ENCODE peak calls at places on chromosomes 6 and 20, in nine cellular contexts. F is Calu3; U is stimulated activated CD4-positive, alpha-beta T cell treated with anti-CD3 and anti-CD28 coated beads, TNF-alpha, amount 100 ng/mL, for 1 hour; P is NCI-H1105; S is MV-4-11; T is CD8-positive, alpha-beta memory T cell; I is HTR-8/SVneo; R is right lobe of liver; O is fibroblast of lung. E is an unnamed sample.

GRCh38 chr6:136426627-136427377 is 123.4 kb downstream of the MAP7 start:
- DNase-seq in F (no peak), U (no peak), P (no peak), S (peak), T (no peak), I (no peak), R (no peak), O (no peak), E (no peak)

GRCh38 chr20:3235661-3236324 is 3.2 kb downstream of the SLC4A11 start:
- DNase-seq in F (peak), U (no peak), P (no peak), S (no peak), T (no peak), I (no peak), R (no peak), O (peak), E (no peak)

GRCh38 chr6:54980511-54981275 is 134.1 kb downstream of the FAM83B start:
- DNase-seq in F (no peak), U (no peak), P (no peak), S (no peak), T (no peak), I (no peak), R (no peak), O (peak), E (peak)

GRCh38 chr6:118551063-118551672 is 3.1 kb downstream of the PLN start:
- DNase-seq in F (peak), U (no peak), P (peak), S (no peak), T (no peak), I (peak), R (no peak), O (peak), E (peak)

GRCh38 chr6:3957321-3957720 is 108.1 kb downstream of the FAM50B start:
- DNase-seq in F (no peak), U (no peak), P (no peak), S (no peak), T (no peak), I (no peak), R (no peak), O (no peak), E (no peak)

GRCh38 chr6:153484056-153484455 is 353.0 kb upstream of the RGS17 start:
- DNase-seq in F (no peak), U (no peak), P (no peak), S (peak), T (no peak), I (no peak), R (no peak), O (no peak), E (no peak)

GRCh38 chr6:121436966-121437756 is 1.7 kb downstream of the GJA1 start:
- DNase-seq in F (peak), U (no peak), P (peak), S (no peak), T (no peak), I (peak), R (no peak), O (peak), E (peak)

GRCh38 chr6:127420558-127420957 is 38.6 kb downstream of the KIAA0408 start:
- DNase-seq in F (peak), U (peak), P (peak), S (peak), T (peak), I (peak), R (no peak), O (peak), E (peak)

GRCh38 chr20:44031001-44031574 is 116.4 kb downstream of the TOX2 start:
- DNase-seq in F (no peak), U (no peak), P (no peak), S (no peak), T (no peak), I (no peak), R (no peak), O (no peak), E (no peak)

GRCh38 chr6:117506180-117506835 is 23.8 kb downstream of the DCBLD1 start:
- DNase-seq in F (no peak), U (no peak), P (no peak), S (no peak), T (no peak), I (no peak), R (no peak), O (peak), E (peak)

GRCh38 chr20:52972965-52973819 is 1.0 kb downstream of the TSHZ2 start:
- DNase-seq in F (peak), U (no peak), P (no peak), S (no peak), T (no peak), I (no peak), R (peak), O (no peak), E (no peak)

GRCh38 chr20:64024141-64024990 is 11.6 kb upstream of the C20orf204 start:
- DNase-seq in F (no peak), U (no peak), P (no peak), S (no peak), T (no peak), I (no peak), R (peak), O (no peak), E (no peak)

GRCh38 chr6:164178933-164179332 is 764.4 kb downstream of the QKI start:
- DNase-seq in F (no peak), U (no peak), P (no peak), S (no peak), T (no peak), I (no peak), R (no peak), O (no peak), E (no peak)

GRCh38 chr20:3398681-3399252 is 8.7 kb downstream of the DNAAF9 start:
- DNase-seq in F (no peak), U (no peak), P (no peak), S (no peak), T (no peak), I (no peak), R (no peak), O (peak), E (peak)

GRCh38 chr20:7926767-7927166 is 13.5 kb downstream of the HAO1 start:
- DNase-seq in F (peak), U (no peak), P (peak), S (no peak), T (no peak), I (no peak), R (no peak), O (peak), E (peak)

GRCh38 chr20:10093087-10093591 is 58.4 kb downstream of the ANKEF1 start:
- DNase-seq in F (peak), U (no peak), P (no peak), S (no peak), T (no peak), I (no peak), R (no peak), O (peak), E (peak)

GRCh38 chr6:34920097-34920496 is 31.0 kb downstream of the ANKS1A start:
- DNase-seq in F (no peak), U (no peak), P (no peak), S (no peak), T (no peak), I (no peak), R (no peak), O (no peak), E (no peak)

GRCh38 chr6:81700414-81700813 is 52.1 kb downstream of the TENT5A start:
- DNase-seq in F (no peak), U (no peak), P (no peak), S (no peak), T (no peak), I (no peak), R (no peak), O (no peak), E (no peak)

GRCh38 chr20:50385733-50386640 is 124.2 kb upstream of the PTPN1 start:
- DNase-seq in F (no peak), U (no peak), P (no peak), S (peak), T (peak), I (no peak), R (peak), O (peak), E (no peak)

GRCh38 chr6:2498224-2498623 is 252.5 kb downstream of the MYLK4 start:
- DNase-seq in F (no peak), U (no peak), P (peak), S (no peak), T (no peak), I (no peak), R (no peak), O (no peak), E (no peak)

GRCh38 chr6:137160763-137161162 is 12.7 kb downstream of the IL22RA2 start:
- DNase-seq in F (no peak), U (no peak), P (no peak), S (no peak), T (no peak), I (no peak), R (no peak), O (no peak), E (no peak)

GRCh38 chr6:24980507-24981384 is 45.0 kb upstream of the RIPOR2 start:
- DNase-seq in F (peak), U (no peak), P (peak), S (no peak), T (no peak), I (no peak), R (no peak), O (no peak), E (peak)

GRCh38 chr6:53587291-53587690 is 42.4 kb upstream of the GCLC start:
- DNase-seq in F (no peak), U (no peak), P (no peak), S (no peak), T (no peak), I (no peak), R (no peak), O (no peak), E (no peak)

GRCh38 chr6:20327141-20327540 is 74.5 kb upstream of the E2F3 start:
- DNase-seq in F (no peak), U (no peak), P (no peak), S (no peak), T (no peak), I (no peak), R (no peak), O (no peak), E (no peak)

GRCh38 chr20:10919549-10920140 is 245.8 kb upstream of the JAG1 start:
- DNase-seq in F (no peak), U (no peak), P (no peak), S (no peak), T (no peak), I (no peak), R (no peak), O (peak), E (peak)

E was measured in AG10803.